ENCODE peak calls at places on chromosomes 16 and 17, in eight cellular contexts. G, Z, A, S, W, V, X and L are unnamed samples.

GRCh38 chr17:66952031-66952524 is 12.4 kb upstream of the CACNG4 start:
- DNase-seq in G (no peak), Z (peak; percentile 21), A (peak; percentile 71), S (no peak), W (no peak), V (no peak), X (peak; percentile 64), L (no peak)

GRCh38 chr16:61233718-61234117 is 802.5 kb downstream of the CDH8 start:
- DNase-seq in G (no peak), Z (no peak), A (no peak), S (no peak), W (no peak), V (no peak), X (no peak), L (no peak)

GRCh38 chr16:89422905-89423630 is 67.3 kb downstream of the ANKRD11 start:
- DNase-seq in G (no peak), Z (no peak), A (peak; percentile 52), S (no peak), W (no peak), V (peak; percentile 41), X (peak; percentile 57), L (peak; percentile 57)

GRCh38 chr17:81741049-81741593 is 29.0 kb downstream of the SLC25A10 start:
- DNase-seq in G (no peak), Z (no peak), A (no peak), S (no peak), W (no peak), V (no peak), X (no peak), L (no peak)

GRCh38 chr17:3848229-3848628 is 2.2 kb upstream of the NCBP3 start:
- DNase-seq in G (no peak), Z (no peak), A (no peak), S (no peak), W (no peak), V (no peak), X (no peak), L (no peak)

GRCh38 chr17:15232517-15232915 is 32.6 kb downstream of the PMP22 start:
- DNase-seq in G (no peak), Z (no peak), A (peak; percentile 35), S (no peak), W (peak; percentile 62), V (no peak), X (no peak), L (no peak)

GRCh38 chr17:3891626-3892094 is 1.2 kb downstream of the CAMKK1 start:
- DNase-seq in G (no peak), Z (no peak), A (peak; percentile 46), S (no peak), W (no peak), V (no peak), X (peak; percentile 75), L (no peak)

GRCh38 chr17:20228860-20229259 is 219.7 kb downstream of the SPECC1 start:
- DNase-seq in G (no peak), Z (no peak), A (no peak), S (no peak), W (no peak), V (no peak), X (no peak), L (no peak)

GRCh38 chr17:50048988-50049387 is 6.9 kb upstream of the ITGA3 start:
- DNase-seq in G (no peak), Z (no peak), A (no peak), S (no peak), W (no peak), V (no peak), X (no peak), L (no peak)

GRCh38 chr17:81097134-81097942 is 62.4 kb downstream of the BAIAP2 start:
- DNase-seq in G (peak; percentile 89), Z (peak; percentile 79), A (peak; percentile 94), S (peak; percentile 39), W (peak; percentile 69), V (peak; percentile 35), X (peak; percentile 72), L (no peak)

GRCh38 chr16:2160915-2161551 is 5.5 kb downstream of the TRAF7 start:
- DNase-seq in G (peak; percentile 80), Z (peak; percentile 26), A (peak; percentile 78), S (no peak), W (no peak), V (no peak), X (no peak), L (no peak)

GRCh38 chr17:69967910-69968411 is 107.1 kb upstream of the KCNJ16 start:
- DNase-seq in G (no peak), Z (no peak), A (peak; percentile 77), S (no peak), W (no peak), V (no peak), X (no peak), L (no peak)

GRCh38 chr17:14214271-14214670 is 22.4 kb downstream of the CDRT15 start:
- DNase-seq in G (no peak), Z (no peak), A (peak; percentile 30), S (no peak), W (no peak), V (no peak), X (no peak), L (no peak)

GRCh38 chr16:59697746-59698145 is 963.6 kb upstream of the GOT2 start:
- DNase-seq in G (no peak), Z (no peak), A (no peak), S (no peak), W (no peak), V (no peak), X (no peak), L (no peak)

GRCh38 chr16:30934827-30935557 is 11.6 kb downstream of the FBXL19 start:
- DNase-seq in G (no peak), Z (peak; percentile 55), A (peak; percentile 71), S (no peak), W (no peak), V (no peak), X (peak; percentile 88), L (no peak)

DNA sequence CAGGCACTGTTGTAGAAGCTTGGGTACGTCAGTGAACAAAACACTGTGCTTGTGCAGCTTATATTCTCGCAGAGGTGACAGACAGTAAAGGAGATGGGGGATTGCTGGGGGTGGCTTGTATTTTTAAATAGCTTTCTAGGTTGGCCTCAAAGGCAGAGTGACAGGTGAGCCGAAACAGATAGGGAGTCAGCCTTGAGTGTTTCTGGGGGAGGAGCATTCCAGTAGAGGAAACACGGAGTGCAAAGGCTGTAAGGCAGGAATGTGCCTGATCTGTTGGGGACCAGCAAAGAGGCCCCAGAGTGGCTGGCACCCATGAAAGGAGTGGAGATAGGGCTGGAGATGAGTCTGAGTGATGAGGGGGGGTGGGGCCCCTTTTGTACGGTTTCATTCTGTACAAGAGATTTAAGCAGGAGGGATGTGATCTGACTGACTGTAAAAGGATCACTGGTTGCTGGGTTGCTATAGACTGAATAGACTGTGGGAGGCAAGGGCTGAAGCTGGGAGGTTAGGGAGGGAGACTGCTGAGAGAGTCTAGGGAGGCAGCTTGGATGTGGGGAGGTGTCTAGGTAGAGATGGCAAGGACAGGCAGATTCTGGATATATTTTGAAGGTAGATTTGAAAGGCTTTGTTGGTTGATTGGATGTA is 15.2 kb downstream of the NUP93 start:
- DNase-seq in G (no peak), Z (no peak), A (no peak), S (no peak), W (no peak), V (no peak), X (peak; percentile 76), L (no peak)
- TF ChIP-seq CTCF in G (no peak), Z (no peak), A (no peak), S (no peak), W (no peak), V (no peak), X (no peak), L (no peak)

GRCh38 chr17:79019631-79020584 is 4.1 kb upstream of the C1QTNF1 start:
- DNase-seq in G (peak; percentile 92), Z (peak; percentile 77), A (peak; percentile 88), S (peak; percentile 58), W (peak; percentile 58), V (peak; percentile 27), X (peak; percentile 63), L (no peak)
- TF ChIP-seq CTCF in G (peak; percentile 81), Z (peak; percentile 61), A (peak; percentile 75), S (peak; percentile 74), W (peak; percentile 78), V (peak; percentile 76), X (peak; percentile 72), L (peak; percentile 40)

GRCh38 chr17:6090253-6090652 is 20.1 kb downstream of the WSCD1 start:
- DNase-seq in G (no peak), Z (no peak), A (no peak), S (no peak), W (no peak), V (no peak), X (no peak), L (no peak)
- TF ChIP-seq CTCF in G (no peak), Z (no peak), A (no peak), S (no peak), W (no peak), V (no peak), X (no peak), L (no peak)

GRCh38 chr16:26456074-26456473 is 610.7 kb upstream of the C16orf82 start:
- DNase-seq in G (no peak), Z (no peak), A (no peak), S (no peak), W (no peak), V (no peak), X (no peak), L (no peak)

GRCh38 chr16:26457896-26458295 is 608.8 kb upstream of the C16orf82 start:
- DNase-seq in G (no peak), Z (no peak), A (no peak), S (no peak), W (no peak), V (no peak), X (no peak), L (no peak)

GRCh38 chr16:26457061-26457460 is 609.7 kb upstream of the C16orf82 start:
- DNase-seq in G (no peak), Z (no peak), A (no peak), S (no peak), W (no peak), V (no peak), X (no peak), L (no peak)

GRCh38 chr16:26454102-26454501 is 612.6 kb upstream of the C16orf82 start:
- DNase-seq in G (no peak), Z (no peak), A (peak; percentile 1), S (no peak), W (no peak), V (no peak), X (no peak), L (no peak)

GRCh38 chr16:26453215-26453614 is 613.5 kb upstream of the C16orf82 start:
- DNase-seq in G (no peak), Z (no peak), A (no peak), S (no peak), W (no peak), V (no peak), X (peak; percentile 36), L (no peak)
- TF ChIP-seq CTCF in G (no peak), Z (no peak), A (no peak), S (no peak), W (no peak), V (no peak), X (peak; percentile 53), L (peak; percentile 27)